ENCODE peak calls at places on chromosome 6, in eight cellular contexts. One of them, this sample, is unnamed.

GRCh38 chr6:12037803-12038202 is 25.7 kb downstream of the HIVEP1 start:
- DNase-seq in neural crest cell: no peak
- DNase-seq in mesothelial cell of epicardium: no peak
- DNase-seq in heart right ventricle: no peak
- DNase-seq in ovary: no peak
- DNase-seq in HCT116: no peak
- DNase-seq in body of pancreas: no peak
- DNase-seq in natural killer cell: no peak
- DNase-seq in this sample: no peak

GRCh38 chr6:34230653-34231351 is 5.9 kb upstream of the HMGA1 start:
- DNase-seq in neural crest cell: no peak
- DNase-seq in mesothelial cell of epicardium: no peak
- DNase-seq in heart right ventricle: no peak
- DNase-seq in ovary: no peak
- DNase-seq in HCT116: no peak
- DNase-seq in body of pancreas: no peak
- DNase-seq in natural killer cell: no peak
- DNase-seq in this sample: no peak

GRCh38 chr6:156869986-156870398 is 92.8 kb downstream of the ARID1B start:
- DNase-seq in neural crest cell: no peak
- DNase-seq in mesothelial cell of epicardium: no peak
- DNase-seq in heart right ventricle: no peak
- DNase-seq in ovary: no peak
- DNase-seq in HCT116: no peak
- DNase-seq in body of pancreas: no peak
- DNase-seq in natural killer cell: no peak
- DNase-seq in this sample: no peak

GRCh38 chr6:126356526-126356925 is 16.6 kb downstream of the CENPW start:
- DNase-seq in neural crest cell: no peak
- DNase-seq in mesothelial cell of epicardium: no peak
- DNase-seq in heart right ventricle: no peak
- DNase-seq in ovary: no peak
- DNase-seq in HCT116: no peak
- DNase-seq in body of pancreas: no peak
- DNase-seq in natural killer cell: no peak
- DNase-seq in this sample: no peak

GRCh38 chr6:5175195-5175594 is 85.6 kb downstream of the LYRM4 start:
- DNase-seq in neural crest cell: peak
- DNase-seq in mesothelial cell of epicardium: no peak
- DNase-seq in heart right ventricle: no peak
- DNase-seq in ovary: no peak
- DNase-seq in HCT116: no peak
- DNase-seq in body of pancreas: no peak
- DNase-seq in natural killer cell: no peak
- DNase-seq in this sample: no peak

GRCh38 chr6:17622144-17622543 is 22.0 kb downstream of the FAM8A1 start:
- DNase-seq in neural crest cell: no peak
- DNase-seq in mesothelial cell of epicardium: no peak
- DNase-seq in heart right ventricle: peak
- DNase-seq in ovary: no peak
- DNase-seq in HCT116: no peak
- DNase-seq in body of pancreas: no peak
- DNase-seq in natural killer cell: no peak
- DNase-seq in this sample: no peak

GRCh38 chr6:46501136-46502089 is 10.2 kb upstream of the RCAN2 start:
- DNase-seq in neural crest cell: no peak
- DNase-seq in mesothelial cell of epicardium: no peak
- DNase-seq in heart right ventricle: no peak
- DNase-seq in ovary: no peak
- DNase-seq in HCT116: no peak
- DNase-seq in body of pancreas: no peak
- DNase-seq in natural killer cell: no peak
- DNase-seq in this sample: no peak

GRCh38 chr6:94349227-94349626 is 929.9 kb upstream of the EPHA7 start:
- DNase-seq in neural crest cell: no peak
- DNase-seq in mesothelial cell of epicardium: no peak
- DNase-seq in heart right ventricle: no peak
- DNase-seq in ovary: no peak
- DNase-seq in HCT116: no peak
- DNase-seq in body of pancreas: no peak
- DNase-seq in natural killer cell: no peak
- DNase-seq in this sample: no peak

GRCh38 chr6:82057846-82058554 is 189.5 kb downstream of the IBTK start:
- DNase-seq in neural crest cell: no peak
- DNase-seq in mesothelial cell of epicardium: no peak
- DNase-seq in heart right ventricle: no peak
- DNase-seq in ovary: no peak
- DNase-seq in HCT116: no peak
- DNase-seq in body of pancreas: peak
- DNase-seq in natural killer cell: no peak
- DNase-seq in this sample: no peak

GRCh38 chr6:136811261-136811660 is 11.1 kb upstream of the PEX7 start:
- DNase-seq in neural crest cell: no peak
- DNase-seq in mesothelial cell of epicardium: no peak
- DNase-seq in heart right ventricle: no peak
- DNase-seq in ovary: no peak
- DNase-seq in HCT116: no peak
- DNase-seq in body of pancreas: no peak
- DNase-seq in natural killer cell: no peak
- DNase-seq in this sample: no peak

GRCh38 chr6:108492131-108492766 is 68.5 kb upstream of the FOXO3 start:
- DNase-seq in neural crest cell: no peak
- DNase-seq in mesothelial cell of epicardium: no peak
- DNase-seq in heart right ventricle: peak
- DNase-seq in ovary: no peak
- DNase-seq in HCT116: peak
- DNase-seq in body of pancreas: no peak
- DNase-seq in natural killer cell: no peak
- DNase-seq in this sample: peak

GRCh38 chr6:99905209-99906106 is 88.6 kb downstream of the MCHR2 start:
- DNase-seq in neural crest cell: no peak
- DNase-seq in mesothelial cell of epicardium: no peak
- DNase-seq in heart right ventricle: no peak
- DNase-seq in ovary: no peak
- DNase-seq in HCT116: peak
- DNase-seq in body of pancreas: peak
- DNase-seq in natural killer cell: no peak
- DNase-seq in this sample: peak

GRCh38 chr6:111559193-111560097 is 46.2 kb downstream of the TRAF3IP2 start:
- DNase-seq in neural crest cell: no peak
- DNase-seq in mesothelial cell of epicardium: no peak
- DNase-seq in heart right ventricle: no peak
- DNase-seq in ovary: no peak
- DNase-seq in HCT116: no peak
- DNase-seq in body of pancreas: peak
- DNase-seq in natural killer cell: no peak
- DNase-seq in this sample: no peak

GRCh38 chr6:105943514-105943913 is 142.6 kb upstream of the PRDM1 start:
- DNase-seq in neural crest cell: no peak
- DNase-seq in mesothelial cell of epicardium: no peak
- DNase-seq in heart right ventricle: no peak
- DNase-seq in ovary: no peak
- DNase-seq in HCT116: no peak
- DNase-seq in body of pancreas: no peak
- DNase-seq in natural killer cell: no peak
- DNase-seq in this sample: no peak

GRCh38 chr6:111591370-111591900 is 14.2 kb downstream of the TRAF3IP2 start:
- DNase-seq in neural crest cell: no peak
- DNase-seq in mesothelial cell of epicardium: no peak
- DNase-seq in heart right ventricle: no peak
- DNase-seq in ovary: peak
- DNase-seq in HCT116: peak
- DNase-seq in body of pancreas: peak
- DNase-seq in natural killer cell: no peak
- DNase-seq in this sample: peak

GRCh38 chr6:156396068-156396771 is 381.0 kb upstream of the ARID1B start:
- DNase-seq in neural crest cell: no peak
- DNase-seq in mesothelial cell of epicardium: no peak
- DNase-seq in heart right ventricle: no peak
- DNase-seq in ovary: no peak
- DNase-seq in HCT116: no peak
- DNase-seq in body of pancreas: no peak
- DNase-seq in natural killer cell: no peak
- DNase-seq in this sample: no peak

DNA sequence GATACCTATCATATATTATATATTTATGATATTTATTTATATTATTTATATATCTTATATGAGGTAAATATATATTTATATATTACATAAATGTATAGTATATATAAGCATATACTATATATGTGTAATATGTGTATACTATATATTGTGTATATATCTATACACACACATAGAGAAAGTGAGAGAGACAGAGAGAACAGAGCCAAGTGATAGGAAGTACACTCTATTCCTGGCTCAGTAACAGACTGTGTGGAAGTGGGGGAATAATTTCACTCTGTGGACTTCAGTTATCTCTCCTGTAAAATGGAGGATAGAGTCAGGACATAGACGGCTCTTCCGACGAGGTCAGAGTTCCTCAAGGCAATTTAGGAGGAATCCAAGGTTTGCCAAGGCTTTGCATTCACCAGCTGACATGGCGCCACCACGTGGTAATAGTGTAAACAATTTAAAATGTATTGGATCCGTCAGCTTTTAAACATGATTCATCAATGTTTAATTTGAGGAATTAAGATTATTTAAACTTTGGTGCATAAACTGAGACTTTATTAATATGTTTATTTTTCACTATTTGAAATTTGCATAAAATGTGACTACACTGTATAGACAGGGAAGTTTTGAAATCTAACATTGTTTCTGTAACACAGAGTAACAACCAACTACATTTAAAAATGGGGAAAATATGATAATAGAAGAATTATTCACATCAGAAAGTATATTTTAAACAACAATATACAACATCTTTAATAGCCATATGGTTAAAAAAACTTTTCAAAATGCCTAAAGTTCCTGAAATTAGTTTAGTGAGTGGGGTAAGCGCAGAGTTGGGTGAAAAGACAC is 75.4 kb upstream of the TMEM244 start:
- DNase-seq in neural crest cell: peak
- DNase-seq in mesothelial cell of epicardium: no peak
- DNase-seq in heart right ventricle: peak
- DNase-seq in ovary: no peak
- DNase-seq in HCT116: peak
- DNase-seq in body of pancreas: peak
- DNase-seq in natural killer cell: no peak
- DNase-seq in this sample: peak
- TF ChIP-seq CTCF in neural crest cell: peak
- TF ChIP-seq CTCF in mesothelial cell of epicardium: peak
- TF ChIP-seq CTCF in heart right ventricle: peak
- TF ChIP-seq CTCF in ovary: peak
- TF ChIP-seq CTCF in HCT116: peak
- TF ChIP-seq CTCF in body of pancreas: peak
- TF ChIP-seq CTCF in natural killer cell: peak
- TF ChIP-seq CTCF in this sample: peak

GRCh38 chr6:133368664-133369063 is 127.5 kb downstream of the EYA4 start:
- DNase-seq in neural crest cell: no peak
- DNase-seq in mesothelial cell of epicardium: no peak
- DNase-seq in heart right ventricle: no peak
- DNase-seq in ovary: no peak
- DNase-seq in HCT116: peak
- DNase-seq in body of pancreas: no peak
- DNase-seq in natural killer cell: no peak
- DNase-seq in this sample: no peak
- TF ChIP-seq CTCF in neural crest cell: no peak
- TF ChIP-seq CTCF in mesothelial cell of epicardium: no peak
- TF ChIP-seq CTCF in heart right ventricle: no peak
- TF ChIP-seq CTCF in ovary: no peak
- TF ChIP-seq CTCF in HCT116: peak
- TF ChIP-seq CTCF in body of pancreas: no peak
- TF ChIP-seq CTCF in natural killer cell: no peak
- TF ChIP-seq CTCF in this sample: no peak

GRCh38 chr6:152122434-152122833 is 315.0 kb downstream of the ESR1 start:
- DNase-seq in neural crest cell: no peak
- DNase-seq in mesothelial cell of epicardium: no peak
- DNase-seq in heart right ventricle: no peak
- DNase-seq in ovary: no peak
- DNase-seq in HCT116: no peak
- DNase-seq in body of pancreas: no peak
- DNase-seq in natural killer cell: no peak
- DNase-seq in this sample: no peak

GRCh38 chr6:152121910-152122309 is 314.4 kb downstream of the ESR1 start:
- DNase-seq in neural crest cell: no peak
- DNase-seq in mesothelial cell of epicardium: no peak
- DNase-seq in heart right ventricle: no peak
- DNase-seq in ovary: no peak
- DNase-seq in HCT116: no peak
- DNase-seq in body of pancreas: peak
- DNase-seq in natural killer cell: no peak
- DNase-seq in this sample: no peak

GRCh38 chr6:152117156-152118129 is 310.0 kb downstream of the ESR1 start:
- DNase-seq in neural crest cell: no peak
- DNase-seq in mesothelial cell of epicardium: no peak
- DNase-seq in heart right ventricle: no peak
- DNase-seq in ovary: no peak
- DNase-seq in HCT116: no peak
- DNase-seq in body of pancreas: peak
- DNase-seq in natural killer cell: no peak
- DNase-seq in this sample: no peak

GRCh38 chr6:152118224-152118623 is 310.7 kb downstream of the ESR1 start:
- DNase-seq in neural crest cell: no peak
- DNase-seq in mesothelial cell of epicardium: no peak
- DNase-seq in heart right ventricle: no peak
- DNase-seq in ovary: no peak
- DNase-seq in HCT116: no peak
- DNase-seq in body of pancreas: no peak
- DNase-seq in natural killer cell: no peak
- DNase-seq in this sample: no peak

GRCh38 chr6:152118678-152119077 is 311.2 kb downstream of the ESR1 start:
- DNase-seq in neural crest cell: no peak
- DNase-seq in mesothelial cell of epicardium: no peak
- DNase-seq in heart right ventricle: no peak
- DNase-seq in ovary: no peak
- DNase-seq in HCT116: no peak
- DNase-seq in body of pancreas: no peak
- DNase-seq in natural killer cell: no peak
- DNase-seq in this sample: no peak
- TF ChIP-seq CTCF in neural crest cell: no peak
- TF ChIP-seq CTCF in mesothelial cell of epicardium: no peak
- TF ChIP-seq CTCF in heart right ventricle: no peak
- TF ChIP-seq CTCF in ovary: no peak
- TF ChIP-seq CTCF in HCT116: peak
- TF ChIP-seq CTCF in body of pancreas: no peak
- TF ChIP-seq CTCF in natural killer cell: no peak
- TF ChIP-seq CTCF in this sample: peak

DNA sequence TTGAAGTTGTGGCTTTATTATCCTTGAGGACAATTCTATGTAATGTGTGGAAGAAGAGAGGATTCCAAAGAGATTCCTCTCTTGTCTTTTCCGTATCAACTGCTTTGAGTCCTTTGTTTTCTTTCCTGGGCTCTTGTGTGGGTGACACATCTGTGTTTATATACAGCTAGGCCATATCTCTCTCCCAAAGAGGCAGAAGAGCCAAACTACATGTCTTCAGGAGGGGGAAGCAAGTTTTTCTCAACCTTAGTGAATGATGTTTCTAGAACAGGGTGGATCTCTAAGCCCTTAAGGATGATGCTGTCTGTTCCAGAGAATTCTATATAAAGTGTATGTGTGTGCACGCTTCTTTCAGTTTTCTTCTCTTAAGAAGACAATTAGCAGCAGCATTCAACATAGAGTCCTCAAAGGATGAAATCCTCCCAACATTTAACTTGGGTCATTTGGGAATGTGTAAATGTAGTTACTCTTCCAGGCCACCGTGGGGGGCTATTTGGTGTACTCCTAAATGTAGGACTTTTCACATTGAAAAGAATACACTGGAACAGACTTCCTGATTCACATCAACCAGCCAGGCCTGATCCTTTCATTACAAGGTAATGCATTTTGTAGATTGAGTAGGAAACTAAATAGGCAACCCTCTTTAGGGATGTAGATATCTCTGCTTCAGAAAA is 92.8 kb upstream of the EEF1E1 start:
- DNase-seq in neural crest cell: no peak
- DNase-seq in mesothelial cell of epicardium: no peak
- DNase-seq in heart right ventricle: no peak
- DNase-seq in ovary: no peak
- DNase-seq in HCT116: peak
- DNase-seq in body of pancreas: no peak
- DNase-seq in natural killer cell: no peak
- DNase-seq in this sample: no peak
- TF ChIP-seq CTCF in neural crest cell: peak
- TF ChIP-seq CTCF in mesothelial cell of epicardium: peak
- TF ChIP-seq CTCF in heart right ventricle: no peak
- TF ChIP-seq CTCF in ovary: no peak
- TF ChIP-seq CTCF in HCT116: peak
- TF ChIP-seq CTCF in body of pancreas: no peak
- TF ChIP-seq CTCF in natural killer cell: no peak
- TF ChIP-seq CTCF in this sample: peak

This sample was measured in HFFc6.